ENCODE peak calls at places on chromosomes 2 and 18, in six cellular contexts. W, O, K, B, I and Z are unnamed samples. For H3K4me1, the result is how much of the 10 kb centered on the place peaks cover.

GRCh38 chr18:62778976-62779869 is 63.9 kb downstream of the PHLPP1 start:
- DNase-seq in K (peak), B (no peak), I (no peak), O (no peak), W (no peak), Z (peak)

GRCh38 chr2:111669928-111670695 is 213.9 kb downstream of the ANAPC1 start:
- DNase-seq in B (no peak), O (no peak), I (no peak), W (no peak), K (no peak), Z (no peak)

GRCh38 chr2:182068811-182069210 is 83.2 kb downstream of the PPP1R1C start:
- DNase-seq in B (peak), O (no peak), I (no peak), K (no peak), W (peak), Z (no peak)

GRCh38 chr2:172878260-172878659 is 142.6 kb downstream of the RAPGEF4 start:
- DNase-seq in I (no peak), W (peak), B (peak), O (no peak), K (no peak), Z (no peak)

GRCh38 chr18:907880-908512 is 3.3 kb downstream of the ADCYAP1 start:
- DNase-seq in W (no peak), B (no peak), K (peak), I (no peak), O (no peak), Z (no peak)

GRCh38 chr2:85748948-85749875 is 4.6 kb upstream of the ATOH8 start:
- DNase-seq in B (peak), K (no peak), I (peak), O (no peak), W (no peak), Z (no peak)

GRCh38 chr2:317501-318424 is 29.9 kb upstream of the ALKAL2 start:
- DNase-seq in I (no peak), K (peak), W (no peak), O (no peak), B (peak), Z (no peak)

GRCh38 chr18:46732201-46732600 is 24.7 kb downstream of the ST8SIA5 start:
- DNase-seq in W (no peak), B (no peak), I (no peak), K (no peak), O (no peak), Z (no peak)

GRCh38 chr2:107685587-107685986 is 141.1 kb upstream of the RGPD4 start:
- DNase-seq in K (no peak), I (no peak), O (no peak), W (no peak), B (no peak), Z (no peak)

GRCh38 chr18:3099327-3099726 is 86.4 kb upstream of the LPIN2 start:
- DNase-seq in W (no peak), O (no peak), I (no peak), B (no peak), K (no peak), Z (no peak)

GRCh38 chr2:238947920-238948710 is 100.2 kb downstream of the TWIST2 start:
- DNase-seq in B (peak), W (peak), K (no peak), I (peak), O (no peak), Z (no peak)

GRCh38 chr18:79510731-79511141 is 115.0 kb downstream of the NFATC1 start:
- DNase-seq in B (no peak), K (no peak), O (peak), I (peak), W (no peak), Z (no peak)

GRCh38 chr18:3392467-3392855 is 57.5 kb upstream of the TGIF1 start:
- DNase-seq in B (no peak), W (no peak), I (no peak), O (no peak), K (no peak), Z (no peak)

GRCh38 chr2:166331468-166331867 is 44.3 kb downstream of the SCN9A start:
- DNase-seq in W (no peak), O (no peak), K (no peak), I (no peak), B (no peak), Z (no peak)

GRCh38 chr2:143684731-143685364 is 555.6 kb downstream of the ARHGAP15 start:
- DNase-seq in B (no peak), O (no peak), K (no peak), I (no peak), W (no peak), Z (no peak)

GRCh38 chr2:9770308-9771100 is 72.8 kb upstream of the TAF1B start:
- DNase-seq in K (peak), W (peak), I (peak), O (peak), B (peak), Z (no peak)

GRCh38 chr2:18346364-18346763 is 214.1 kb downstream of the RDH14 start:
- DNase-seq in I (no peak), O (no peak), B (no peak), W (no peak), K (no peak), Z (no peak)

GRCh38 chr2:204180671-204181070 is 244.1 kb downstream of the ICOS start:
- DNase-seq in I (no peak), W (no peak), O (no peak), B (no peak), K (no peak), Z (no peak)

GRCh38 chr18:53796042-53796729 is 428.3 kb downstream of the MBD2 start:
- DNase-seq in I (peak), W (no peak), B (peak), K (no peak), O (no peak), Z (no peak)

GRCh38 chr2:53317863-53318262 is 449.7 kb upstream of the CHAC2 start:
- DNase-seq in K (no peak), B (peak), I (no peak), W (no peak), O (no peak), Z (no peak)

GRCh38 chr2:10721344-10722251 is at the start of gene ATP6V1C2:
- DNase-seq in W (no peak), O (peak), K (peak), B (peak), I (no peak), Z (no peak)

GRCh38 chr2:30265441-30266015 is 34.2 kb downstream of the LBH start:
- DNase-seq in W (no peak), K (no peak), B (peak), I (no peak), O (no peak), Z (no peak)

GRCh38 chr2:61554604-61555003 is 16.4 kb upstream of the XPO1 start:
- DNase-seq in W (no peak), O (no peak), I (no peak), B (no peak), K (no peak), Z (no peak)

GRCh38 chr2:240932001-240932723 is 26.0 kb downstream of the CROCC2 start:
- DNase-seq in O (peak), W (no peak), B (no peak), K (no peak), I (no peak), Z (no peak)

GRCh38 chr2:222907790-222908431 is 47.1 kb downstream of the ACSL3 start:
- DNase-seq in K (no peak), B (peak), O (no peak), I (no peak), W (no peak), Z (no peak)

GRCh38 chr2:222912776-222913175 is 51.9 kb downstream of the ACSL3 start:
- DNase-seq in K (no peak), B (no peak), O (no peak), I (no peak), W (no peak), Z (no peak)

GRCh38 chr2:222907048-222907447 is 46.2 kb downstream of the ACSL3 start:
- DNase-seq in B (no peak), O (no peak), W (no peak), I (no peak), K (no peak), Z (no peak)

GRCh38 chr2:222912117-222912516 is 51.3 kb downstream of the ACSL3 start:
- DNase-seq in K (no peak), B (peak), W (no peak), I (no peak), O (no peak), Z (no peak)

GRCh38 chr2:222909276-222909675 is 48.4 kb downstream of the ACSL3 start:
- DNase-seq in I (no peak), O (no peak), K (no peak), W (no peak), B (no peak), Z (no peak)
- H3K4me1 ChIP-seq in I (under half), O (under half), K (under half), W (under half), B (under half), Z (under half)

DNA sequence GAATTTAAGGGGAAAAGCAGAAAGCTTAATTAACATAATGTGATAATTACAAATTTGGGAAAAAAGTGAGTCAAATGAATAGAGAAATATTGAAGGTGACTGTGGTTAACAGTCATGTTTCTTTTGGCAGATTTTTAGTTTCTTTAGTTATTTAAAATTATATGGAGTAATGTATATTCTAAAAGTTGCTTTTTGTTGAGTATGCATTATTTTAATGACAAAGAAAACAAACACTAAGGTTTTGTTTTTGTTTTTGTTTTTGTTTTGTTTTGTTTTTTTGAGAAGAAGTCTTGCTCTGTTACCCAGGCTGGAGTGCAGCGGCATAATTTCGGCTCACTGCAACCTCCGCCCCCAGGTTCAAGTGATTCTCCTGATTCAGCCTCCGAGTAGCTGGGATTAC is 30.3 kb upstream of the MTCL1 start:
- DNase-seq in K (no peak), I (no peak), W (no peak), B (no peak), O (no peak), Z (no peak)
- H3K27ac ChIP-seq in K (no peak), I (no peak), W (no peak), B (no peak), O (no peak), Z (no peak)

GRCh38 chr2:134122610-134123009 is 131.3 kb upstream of the MGAT5 start:
- DNase-seq in K (peak), B (no peak), I (no peak), O (no peak), W (no peak), Z (no peak)

GRCh38 chr2:134120718-134121630 is 132.9 kb upstream of the MGAT5 start:
- DNase-seq in W (peak), B (peak), O (peak), K (peak), I (peak), Z (peak)

GRCh38 chr2:134127496-134127895 is 126.4 kb upstream of the MGAT5 start:
- DNase-seq in O (no peak), I (no peak), B (no peak), K (no peak), W (no peak), Z (no peak)

GRCh38 chr2:134120160-134120717 is 133.6 kb upstream of the MGAT5 start:
- DNase-seq in I (peak), O (no peak), K (peak), B (no peak), W (peak), Z (no peak)

GRCh38 chr2:134124047-134124753 is 129.7 kb upstream of the MGAT5 start:
- DNase-seq in W (no peak), K (no peak), B (no peak), O (peak), I (no peak), Z (no peak)
- H3K4me1 ChIP-seq in W (under half), K (under half), B (under half), O (under half), I (under half), Z (half or more)

DNA sequence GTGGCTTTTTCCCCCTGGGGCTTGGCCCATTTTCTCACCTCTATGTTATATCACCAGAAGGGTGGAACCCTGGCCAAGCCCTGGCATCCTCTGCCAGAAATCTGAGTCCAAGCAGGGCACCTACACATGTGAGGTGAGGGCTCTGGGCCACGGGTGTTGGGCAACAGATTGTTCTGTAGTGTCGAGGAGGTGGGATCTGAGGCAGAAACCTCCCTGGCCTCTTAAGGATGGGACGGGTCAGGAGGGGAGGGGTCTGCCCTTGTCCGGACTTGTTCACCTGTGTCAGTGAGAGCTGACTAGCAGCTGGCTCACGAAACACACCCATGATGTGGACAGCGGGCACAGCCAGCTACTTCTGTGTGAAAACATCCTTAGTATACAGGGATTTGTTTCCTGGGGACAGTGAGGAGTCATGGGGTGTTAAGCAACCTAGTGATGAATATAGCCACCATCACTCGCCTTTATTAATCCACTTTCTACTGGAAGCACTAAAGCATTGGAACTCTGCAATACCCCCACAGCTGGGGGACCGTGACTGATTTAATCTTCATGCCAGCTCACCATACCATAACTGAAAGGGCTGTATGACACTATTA is 35.6 kb downstream of the EPAS1 start:
- DNase-seq in O (no peak), B (peak), W (no peak), K (no peak), I (peak), Z (no peak)
- H3K27ac ChIP-seq in O (peak), B (peak), W (no peak), K (no peak), I (peak), Z (no peak)

DNA sequence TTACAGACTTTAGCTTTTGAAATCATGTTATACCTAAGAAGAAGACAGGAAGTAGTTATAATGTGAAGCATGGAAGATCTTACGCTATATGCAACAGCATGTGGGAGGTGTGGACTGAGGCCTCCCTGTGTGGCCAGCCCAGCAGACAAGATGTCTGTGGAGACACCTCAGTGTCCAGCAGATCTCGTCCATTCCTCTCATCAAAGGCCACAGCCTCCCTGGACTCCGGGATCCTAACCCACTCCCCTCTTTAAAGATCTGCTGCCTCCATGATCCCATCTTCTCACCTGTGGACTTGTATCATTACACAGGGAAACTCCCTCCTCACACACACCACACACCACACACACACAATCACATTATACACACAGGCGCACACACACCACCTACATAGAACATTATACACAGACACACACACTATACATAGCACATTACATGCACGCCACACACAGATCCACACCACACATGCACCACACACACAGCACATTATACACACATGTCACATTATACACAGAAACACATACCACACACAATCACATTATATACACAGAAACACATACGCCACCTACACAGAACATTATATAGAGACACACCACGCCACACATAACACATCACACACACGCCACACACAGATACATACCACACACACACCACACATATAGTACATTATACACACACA is 89.5 kb downstream of the PXDN start:
- DNase-seq in I (no peak), W (no peak), B (peak), K (no peak), O (no peak), Z (no peak)
- H3K4me1 ChIP-seq in I (half or more), W (under half), B (under half), K (under half), O (under half), Z (under half)

GRCh38 chr2:171404719-171405118 is 29.1 kb downstream of the METTL8 start:
- DNase-seq in B (no peak), K (no peak), W (no peak), I (no peak), O (no peak), Z (no peak)
- H3K27ac ChIP-seq in B (peak), K (no peak), W (peak), I (no peak), O (no peak), Z (no peak)

GRCh38 chr18:60259052-60259681 is 113.4 kb downstream of the MC4R start:
- DNase-seq in I (no peak), K (no peak), O (no peak), B (peak), W (no peak), Z (no peak)
- H3K4me1 ChIP-seq in I (under half), K (under half), O (under half), B (under half), W (under half), Z (under half)